ENCODE peak calls at places on chromosomes 4 and X, in six cellular contexts. X is suprapubic skin, Q is stomach, G is right lobe of liver, Y is IMR-90, J is ovary. B is an unnamed sample.

GRCh38 chr4:108116423-108117168 is 52.1 kb downstream of the LEF1 start:
- DNase-seq in X (no peak), Q (no peak), G (no peak), Y (no peak), J (no peak), B (no peak)

GRCh38 chrX:124860736-124861135 is 458.9 kb upstream of the TEX13C start:
- DNase-seq in X (no peak), Q (no peak), G (no peak), Y (no peak), J (no peak), B (no peak)

GRCh38 chr4:24637173-24637572 is 52.8 kb upstream of the DHX15 start:
- DNase-seq in X (no peak), Q (no peak), G (no peak), Y (no peak), J (no peak), B (peak)

GRCh38 chr4:139819082-139819481 is 153.5 kb downstream of the MGST2 start:
- DNase-seq in X (no peak), Q (no peak), G (no peak), Y (no peak), J (no peak), B (no peak)

GRCh38 chrX:2272337-2272736 is 228.4 kb downstream of the DHRSX start:
- DNase-seq in X (peak), Q (no peak), G (no peak), Y (no peak), J (no peak), B (no peak)

GRCh38 chrX:154484255-154485149 is 1.9 kb downstream of the UBL4A start:
- DNase-seq in X (peak), Q (no peak), G (peak), Y (no peak), J (no peak), B (no peak)

GRCh38 chr4:23763559-23763958 is 126.3 kb downstream of the PPARGC1A start:
- DNase-seq in X (no peak), Q (no peak), G (no peak), Y (no peak), J (no peak), B (no peak)

GRCh38 chr4:128823025-128823661 is 13.6 kb downstream of the JADE1 start:
- DNase-seq in X (no peak), Q (no peak), G (no peak), Y (peak), J (no peak), B (no peak)

GRCh38 chrX:18701621-18702361 is 5.7 kb upstream of the PPEF1 start:
- DNase-seq in X (no peak), Q (peak), G (peak), Y (peak), J (no peak), B (no peak)

GRCh38 chrX:12370444-12371089 is 232.3 kb downstream of the FRMPD4 start:
- DNase-seq in X (no peak), Q (no peak), G (no peak), Y (peak), J (peak), B (peak)

GRCh38 chr4:109977854-109978501 is 65.3 kb downstream of the EGF start:
- DNase-seq in X (no peak), Q (no peak), G (no peak), Y (peak), J (no peak), B (peak)

GRCh38 chr4:103634236-103634635 is 85.5 kb downstream of the TACR3 start:
- DNase-seq in X (no peak), Q (no peak), G (no peak), Y (no peak), J (no peak), B (no peak)

GRCh38 chr4:10688022-10688421 is 3.5 kb upstream of the CLNK start:
- DNase-seq in X (no peak), Q (no peak), G (no peak), Y (no peak), J (no peak), B (no peak)

GRCh38 chrX:124405868-124406267 is 59.5 kb downstream of the SH2D1A start:
- DNase-seq in X (no peak), Q (no peak), G (no peak), Y (no peak), J (no peak), B (no peak)

GRCh38 chrX:10071451-10072163 is 85.2 kb upstream of the CLCN4 start:
- DNase-seq in X (no peak), Q (no peak), G (no peak), Y (no peak), J (no peak), B (no peak)

GRCh38 chrX:155247497-155247896 is 16.8 kb downstream of the RAB39B start:
- DNase-seq in X (no peak), Q (no peak), G (no peak), Y (no peak), J (no peak), B (no peak)

GRCh38 chr4:74624351-74625151 is 169.8 kb downstream of the BTC start:
- DNase-seq in X (no peak), Q (no peak), G (no peak), Y (peak), J (no peak), B (no peak)

GRCh38 chr4:39855909-39856512 is 121.7 kb downstream of the PDS5A start:
- DNase-seq in X (no peak), Q (no peak), G (no peak), Y (peak), J (no peak), B (no peak)

GRCh38 chr4:40845136-40845910 is 95.6 kb downstream of the NSUN7 start:
- DNase-seq in X (no peak), Q (no peak), G (no peak), Y (no peak), J (no peak), B (no peak)

GRCh38 chr4:143406523-143406922 is 69.8 kb downstream of the GAB1 start:
- DNase-seq in X (peak), Q (peak), G (peak), Y (no peak), J (peak), B (peak)

GRCh38 chrX:66009231-66009845 is 30.5 kb downstream of the VSIG4 start:
- DNase-seq in X (no peak), Q (no peak), G (no peak), Y (no peak), J (no peak), B (no peak)

GRCh38 chr4:24067781-24068193 is 177.9 kb upstream of the PPARGC1A start:
- DNase-seq in X (no peak), Q (no peak), G (no peak), Y (peak), J (no peak), B (no peak)

GRCh38 chrX:121871122-121871521 is 823.7 kb downstream of the GLUD2 start:
- DNase-seq in X (no peak), Q (no peak), G (no peak), Y (no peak), J (no peak), B (no peak)

GRCh38 chr4:52657630-52658501 is 1.2 kb downstream of the USP46 start:
- DNase-seq in X (peak), Q (peak), G (no peak), Y (peak), J (peak), B (peak)

GRCh38 chrX:105781794-105782193 is 40.5 kb upstream of the NRK start:
- DNase-seq in X (no peak), Q (no peak), G (no peak), Y (no peak), J (no peak), B (no peak)

GRCh38 chrX:54529559-54530357 is at the start of gene GNL3L:
- DNase-seq in X (peak), Q (peak), G (peak), Y (peak), J (peak), B (peak)
- TF ChIP-seq POLR2A in X (no peak), Q (no peak), G (peak), Y (peak), J (peak), B (no peak)

DNA sequence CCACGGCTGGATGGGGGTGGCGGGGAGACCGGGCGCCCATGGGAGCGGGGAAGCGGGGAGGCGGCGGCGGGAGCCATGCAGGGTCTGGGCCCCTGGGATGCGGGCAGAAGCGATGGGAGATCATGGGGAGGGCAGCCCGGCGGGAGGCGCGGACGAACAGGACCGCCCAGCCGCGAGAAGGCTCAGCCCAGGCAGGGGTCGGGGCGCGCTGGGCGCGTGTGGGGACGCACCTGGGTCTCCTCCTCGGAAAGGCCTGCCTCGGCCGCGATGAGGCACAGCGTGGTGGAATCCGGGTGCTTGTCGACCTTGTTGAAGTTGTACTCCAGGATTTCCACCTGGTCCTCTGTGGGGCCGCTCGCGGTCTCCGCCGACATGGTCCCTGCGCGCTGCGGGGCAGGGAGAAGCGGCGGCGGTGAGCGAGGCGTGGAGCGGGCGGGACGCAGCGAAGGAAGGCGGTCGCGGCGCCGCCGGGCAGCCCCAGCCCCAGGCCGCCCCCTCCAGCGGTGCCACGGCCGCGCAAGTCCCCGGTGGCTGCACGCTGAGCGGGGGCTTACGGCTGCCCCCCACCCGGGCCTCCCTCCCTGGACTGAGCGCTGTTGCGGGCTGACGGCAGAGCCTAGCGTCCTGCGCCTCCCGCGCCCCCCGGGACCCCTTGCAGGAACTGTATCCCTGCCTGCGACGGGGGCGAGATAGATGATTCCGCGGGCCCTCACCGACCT is 25.3 kb downstream of the HOPX start:
- DNase-seq in X (peak), Q (no peak), G (peak), Y (no peak), J (peak), B (no peak)
- H3K27ac ChIP-seq in X (peak), Q (peak), G (no peak), Y (no peak), J (peak), B (peak)

GRCh38 chr4:1870578-1871443 is at the start of gene NSD2:
- DNase-seq in X (peak), Q (peak), G (peak), Y (peak), J (peak), B (peak)
- TF ChIP-seq POLR2A in X (no peak), Q (no peak), G (peak), Y (peak), J (peak), B (no peak)

GRCh38 chr4:89616382-89616781 is 220.6 kb downstream of the SNCA start:
- DNase-seq in X (no peak), Q (no peak), G (no peak), Y (no peak), J (no peak), B (no peak)
- H3K27ac ChIP-seq in X (no peak), Q (no peak), G (no peak), Y (no peak), J (no peak), B (no peak)

DNA sequence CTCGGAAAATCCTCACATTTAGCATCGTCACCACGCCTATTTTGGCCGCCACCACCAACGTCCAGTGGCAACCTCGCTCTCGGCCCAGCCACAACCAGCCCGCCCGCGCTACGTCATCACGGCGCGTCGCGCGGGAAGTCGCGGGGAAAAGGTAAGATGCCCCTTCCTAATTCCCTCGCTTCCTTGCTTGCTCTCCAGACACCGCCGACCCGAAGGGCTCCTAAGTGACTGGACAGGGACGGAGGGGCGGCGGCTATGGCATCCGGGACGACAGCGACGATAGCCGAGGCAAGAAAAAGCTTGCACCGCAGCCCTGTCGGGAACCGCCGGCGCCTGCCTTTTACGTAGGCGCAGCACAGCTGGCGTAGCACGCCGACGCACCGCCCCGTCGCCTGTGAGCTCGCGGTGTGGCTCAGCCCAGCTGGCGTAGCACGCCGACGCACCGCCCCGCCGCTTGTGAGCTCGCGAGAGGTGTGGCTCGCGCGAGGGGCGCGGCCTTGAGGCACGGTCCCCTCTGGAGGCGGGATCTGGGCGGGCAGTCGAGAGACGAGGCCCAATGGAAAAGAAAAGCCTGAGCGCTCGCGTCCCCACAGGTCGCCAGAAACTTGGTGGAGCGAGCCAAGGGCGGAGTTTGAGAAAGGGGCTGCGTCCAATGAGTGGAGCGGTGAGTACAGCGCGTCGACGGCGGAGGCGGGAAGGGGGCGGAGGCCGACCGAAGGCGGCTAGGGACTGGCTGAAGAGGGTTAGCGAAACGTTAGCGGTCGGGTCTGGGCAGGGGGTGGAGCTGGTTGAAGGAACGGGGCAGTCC is at the start of gene HDAC6:
- DNase-seq in X (peak), Q (peak), G (peak), Y (peak), J (peak), B (peak)
- TF ChIP-seq POLR2A in X (no peak), Q (no peak), G (no peak), Y (no peak), J (no peak), B (peak)

GRCh38 chr4:102493794-102494193 is 7.4 kb upstream of the NFKB1 start:
- DNase-seq in X (no peak), Q (peak), G (no peak), Y (no peak), J (no peak), B (no peak)
- H3K27ac ChIP-seq in X (no peak), Q (no peak), G (no peak), Y (no peak), J (no peak), B (no peak)

GRCh38 chr4:3079694-3080123 is 5.2 kb downstream of the HTT start:
- DNase-seq in X (no peak), Q (no peak), G (no peak), Y (no peak), J (no peak), B (no peak)

GRCh38 chr4:3075652-3075981 is 1.1 kb downstream of the HTT start:
- DNase-seq in X (no peak), Q (no peak), G (no peak), Y (no peak), J (no peak), B (no peak)

GRCh38 chr4:3074078-3074845 is at the start of the genes HTT and HTT-AS:
- DNase-seq in X (peak), Q (peak), G (peak), Y (peak), J (peak), B (peak)

GRCh38 chr4:3074846-3075651 is 568 bp downstream of the HTT start:
- DNase-seq in X (peak), Q (peak), G (peak), Y (peak), J (peak), B (peak)

GRCh38 chr4:3077796-3078195 is 3.3 kb downstream of the HTT start:
- DNase-seq in X (no peak), Q (no peak), G (no peak), Y (no peak), J (no peak), B (no peak)
- TF ChIP-seq POLR2A in X (no peak), Q (no peak), G (no peak), Y (no peak), J (no peak), B (no peak)

GRCh38 chrX:43654431-43655150 is 1.5 kb upstream of the MAOA start:
- DNase-seq in X (peak), Q (peak), G (peak), Y (peak), J (peak), B (peak)

GRCh38 chrX:43655961-43656494 is at the start of gene MAOA:
- DNase-seq in X (peak), Q (peak), G (peak), Y (no peak), J (peak), B (peak)

DNA sequence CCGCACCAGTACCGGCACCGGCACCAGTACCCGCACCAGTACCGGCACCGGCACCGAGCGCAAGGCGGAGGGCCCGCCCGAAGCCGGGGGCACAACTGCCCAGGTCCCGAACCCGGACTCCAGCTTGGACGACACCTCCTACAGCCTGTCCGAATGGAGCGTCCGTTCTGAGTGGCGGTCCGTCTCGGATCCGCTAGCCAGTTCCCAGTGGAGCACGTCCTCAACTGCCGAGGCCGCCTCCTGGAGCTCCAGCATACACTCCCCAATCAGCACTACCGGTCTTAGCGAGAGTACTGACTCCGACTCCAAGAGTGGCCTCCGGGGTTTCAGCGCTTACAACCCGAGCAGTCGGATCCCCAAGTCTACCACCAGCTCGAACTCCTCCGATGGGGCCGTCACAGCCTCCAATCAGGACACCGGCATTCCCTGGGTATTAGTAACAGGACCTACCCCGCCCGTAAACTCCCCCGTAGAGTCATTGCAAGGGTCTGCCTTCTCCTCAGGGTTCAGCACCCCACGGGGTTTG is 885 bp upstream of the MAOA start:
- DNase-seq in X (peak), Q (peak), G (no peak), Y (peak), J (peak), B (peak)
- H3K27ac ChIP-seq in X (peak), Q (peak), G (peak), Y (no peak), J (peak), B (peak)

DNA sequence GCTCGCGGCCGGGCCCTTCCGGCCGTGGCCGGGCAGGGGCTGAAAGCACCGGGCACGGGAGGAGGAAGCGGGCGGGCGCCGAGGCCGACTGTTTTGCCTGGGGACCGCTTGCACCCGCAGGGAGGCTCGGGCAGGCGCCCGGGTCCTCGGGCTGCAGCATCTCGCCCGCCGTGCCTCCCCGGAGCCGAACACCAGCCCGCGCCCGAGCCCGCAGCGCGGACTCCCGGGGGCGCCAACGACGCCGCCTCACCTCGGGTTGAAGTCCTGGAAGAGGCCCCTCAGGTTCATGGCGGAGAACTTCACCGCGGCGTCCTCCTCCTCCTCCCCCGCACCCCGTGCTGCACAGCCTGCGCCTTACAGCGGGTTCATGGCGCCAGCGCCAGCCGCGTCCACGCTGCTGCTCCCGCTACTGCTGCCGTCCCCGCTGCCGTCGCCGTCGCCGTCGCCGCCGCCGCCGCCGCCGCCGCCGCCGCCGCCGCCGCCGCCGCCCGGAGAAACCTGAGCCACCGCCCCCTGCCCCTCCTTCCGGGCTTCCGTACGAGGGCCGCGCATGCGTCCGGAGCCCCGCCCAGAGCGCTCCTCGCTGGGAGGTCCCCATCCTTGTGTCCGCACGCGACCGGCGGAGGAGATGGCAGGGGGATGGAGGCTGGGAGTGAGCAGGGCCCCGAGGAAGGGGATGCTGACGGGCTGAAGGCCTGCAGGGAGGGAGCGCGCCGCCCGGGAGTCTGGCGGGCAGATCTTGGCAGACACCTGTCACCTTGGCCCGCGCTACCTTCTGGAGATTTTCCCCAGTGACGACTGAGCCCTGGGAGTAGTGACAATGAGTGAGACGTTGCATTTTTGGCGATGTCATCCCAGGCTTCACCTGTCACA is at the start of gene TMEM185A:
- DNase-seq in X (peak), Q (peak), G (peak), Y (peak), J (peak), B (peak)
- TF ChIP-seq POLR2A in X (no peak), Q (no peak), G (no peak), Y (no peak), J (no peak), B (no peak)

GRCh38 chr4:98564847-98565246 is 93.6 kb downstream of the TSPAN5 start:
- DNase-seq in X (no peak), Q (no peak), G (no peak), Y (no peak), J (no peak), B (no peak)
- H3K27ac ChIP-seq in X (no peak), Q (no peak), G (no peak), Y (no peak), J (no peak), B (no peak)